ENCODE peak calls at places on chromosomes 1 and 21, in six cellular contexts. Z is H9, F is left lung, J is ovary, T is neural progenitor cell, H is upper lobe of left lung. P is an unnamed sample.
A peak's percentile ranks its signal among the peaks of the same experiment; 100 is the strongest.

GRCh38 chr1:15757016-15757543 is 1.5 kb upstream of the FBLIM1 start:
- DNase-seq in J (no peak), H (no peak), T (no peak), Z (no peak), F (no peak), P (no peak)

GRCh38 chr1:228804640-228805413 is 69.5 kb downstream of the RHOU start:
- DNase-seq in Z (peak; percentile 44), F (no peak), J (no peak), T (no peak), H (no peak), P (no peak)

GRCh38 chr1:15353839-15354579 is 55.7 kb upstream of the EFHD2 start:
- DNase-seq in Z (no peak), J (no peak), T (no peak), H (no peak), F (no peak), P (no peak)

GRCh38 chr1:184878602-184879001 is 95.7 kb downstream of the NIBAN1 start:
- DNase-seq in H (no peak), Z (no peak), J (no peak), T (no peak), F (no peak), P (no peak)

GRCh38 chr21:44304846-44305245 is 5.0 kb downstream of the PFKL start:
- DNase-seq in Z (peak; percentile 59), F (no peak), T (peak; percentile 65), H (peak; percentile 26), J (no peak), P (no peak)

GRCh38 chr1:109197163-109198042 is 16.3 kb upstream of the SARS1 start:
- DNase-seq in T (no peak), F (no peak), J (no peak), Z (peak; percentile 50), H (no peak), P (peak; percentile 100)

GRCh38 chr1:31765041-31765467 is 914 bp upstream of the ADGRB2 start:
- DNase-seq in T (peak; percentile 68), J (no peak), F (peak; percentile 34), H (no peak), Z (no peak), P (no peak)

GRCh38 chr1:7117599-7118281 is 332.5 kb downstream of the CAMTA1 start:
- DNase-seq in Z (peak; percentile 84), T (peak; percentile 64), H (no peak), F (no peak), J (no peak), P (peak; percentile 99)

GRCh38 chr1:151716405-151716762 is 219 bp downstream of the CELF3 start:
- DNase-seq in T (no peak), F (no peak), J (no peak), Z (no peak), H (no peak), P (no peak)

GRCh38 chr1:91731815-91732214 is 154.1 kb downstream of the TGFBR3 start:
- DNase-seq in F (no peak), Z (no peak), T (no peak), H (no peak), J (no peak), P (no peak)

GRCh38 chr1:91730781-91731732 is 154.9 kb downstream of the TGFBR3 start:
- DNase-seq in F (no peak), H (no peak), J (no peak), Z (no peak), T (peak; percentile 24), P (peak; percentile 40)

GRCh38 chr1:91729621-91730348 is 156.2 kb downstream of the TGFBR3 start:
- DNase-seq in J (no peak), Z (no peak), H (no peak), T (no peak), F (no peak), P (no peak)

GRCh38 chr1:91732991-91733390 is 153.0 kb downstream of the TGFBR3 start:
- DNase-seq in J (no peak), H (no peak), Z (no peak), T (no peak), F (no peak), P (no peak)

GRCh38 chr1:91732291-91732953 is 153.5 kb downstream of the TGFBR3 start:
- DNase-seq in T (no peak), F (no peak), H (no peak), Z (no peak), J (no peak), P (peak; percentile 49)
- H3K27ac ChIP-seq in T (no peak overlapping the region), F (no peak overlapping the region), H (peak overlapping the region; percentile 28), Z (no peak overlapping the region), J (peak overlapping the region; percentile 47), P (peak overlapping the region; percentile 37)

DNA sequence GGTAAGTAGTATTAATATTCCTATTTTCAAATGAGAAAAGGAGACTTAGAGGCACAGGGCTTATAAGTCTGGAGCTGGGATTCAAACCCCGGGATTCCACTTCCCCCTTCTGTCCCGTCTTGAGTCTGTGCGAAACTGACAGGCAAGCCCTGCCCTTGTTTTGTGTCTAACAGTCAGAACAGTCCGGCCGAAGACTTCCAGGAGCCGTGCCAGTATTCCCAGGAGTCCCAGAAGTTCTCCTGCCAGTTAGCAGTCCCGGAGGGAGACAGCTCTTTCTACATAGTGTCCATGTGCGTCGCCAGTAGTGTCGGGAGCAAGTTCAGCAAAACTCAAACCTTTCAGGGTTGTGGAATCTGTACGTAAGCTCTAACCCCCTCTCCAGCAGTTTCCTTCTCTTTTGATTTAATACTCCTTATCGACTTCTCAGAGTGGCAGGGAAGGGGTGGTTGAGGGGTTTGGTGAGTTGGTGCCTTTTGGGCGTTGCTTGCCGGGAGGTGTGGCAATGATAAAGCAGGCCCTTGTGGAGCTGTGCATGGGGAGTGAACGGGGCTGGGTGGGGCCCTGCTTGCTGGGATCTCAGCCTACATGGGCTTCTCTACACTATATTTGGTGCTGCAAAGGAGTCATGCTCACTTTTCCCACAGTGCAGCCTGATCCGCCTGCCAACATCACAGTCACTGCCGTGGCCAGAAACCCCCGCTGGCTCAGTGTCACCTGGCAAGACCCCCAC is 29.4 kb downstream of the IL6R start:
- DNase-seq in H (no peak), T (no peak), Z (no peak), J (peak; percentile 64), F (peak; percentile 76), P (no peak)
- H3K27ac ChIP-seq in H (peak overlapping the region; percentile 67), T (no peak overlapping the region), Z (no peak overlapping the region), J (no peak overlapping the region), F (peak overlapping the region; percentile 73), P (peak overlapping the region; percentile 97)

DNA sequence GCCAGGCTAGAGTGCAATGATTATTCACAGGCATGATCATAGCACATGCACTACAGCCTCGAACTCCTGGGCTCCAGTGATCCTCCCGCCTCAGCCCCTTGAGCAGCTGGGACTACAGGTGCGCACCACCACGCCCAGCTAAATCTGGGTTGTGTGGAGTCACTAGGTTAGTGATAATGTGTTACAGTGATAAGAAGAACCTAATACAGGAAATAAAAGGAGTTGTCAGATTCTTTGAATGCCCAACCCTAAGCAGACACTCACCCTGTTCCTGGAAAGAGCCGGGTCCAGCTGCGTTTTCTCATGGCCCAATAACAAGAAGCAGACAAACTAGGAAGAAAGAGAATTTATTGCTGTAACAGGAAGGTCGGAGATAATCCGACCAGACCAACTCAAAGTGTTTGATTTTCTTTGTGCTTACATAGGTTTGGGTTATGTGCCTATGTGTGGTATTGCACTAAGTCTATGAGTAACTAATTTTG is 8.8 kb downstream of the IFNGR2 start:
- DNase-seq in Z (no peak), J (no peak), H (no peak), T (no peak), F (no peak), P (no peak)
- H3K27ac ChIP-seq in Z (no peak overlapping the region), J (no peak overlapping the region), H (no peak overlapping the region), T (no peak overlapping the region), F (no peak overlapping the region), P (peak overlapping the region; percentile 93)

GRCh38 chr21:38474796-38475195 is 23.5 kb downstream of the ERG start:
- DNase-seq in F (no peak), Z (no peak), H (no peak), J (no peak), T (no peak), P (no peak)

GRCh38 chr21:38475519-38475918 is 22.8 kb downstream of the ERG start:
- DNase-seq in H (no peak), F (no peak), T (no peak), Z (peak; percentile 56), J (no peak), P (peak; percentile 32)

GRCh38 chr21:38476385-38476784 is 21.9 kb downstream of the ERG start:
- DNase-seq in J (no peak), H (no peak), F (no peak), Z (no peak), T (no peak), P (no peak)

GRCh38 chr21:38472709-38473108 is 25.6 kb downstream of the ERG start:
- DNase-seq in Z (peak; percentile 49), F (peak; percentile 86), T (no peak), H (peak; percentile 41), J (no peak), P (no peak)

GRCh38 chr21:38474124-38474523 is 24.2 kb downstream of the ERG start:
- DNase-seq in J (no peak), H (no peak), T (no peak), F (no peak), Z (no peak), P (no peak)
- H3K27ac ChIP-seq in J (no peak overlapping the region), H (peak overlapping the region; percentile 53), T (no peak overlapping the region), F (peak overlapping the region; percentile 40), Z (no peak overlapping the region), P (no peak overlapping the region)

GRCh38 chr21:34836933-34837505 is 168.2 kb downstream of the CLIC6 start:
- DNase-seq in H (no peak), Z (no peak), T (no peak), J (no peak), F (no peak), P (no peak)
- H3K27ac ChIP-seq in H (peak overlapping the region; percentile 83), Z (no peak overlapping the region), T (no peak overlapping the region), J (no peak overlapping the region), F (peak overlapping the region; percentile 85), P (no peak overlapping the region)

DNA sequence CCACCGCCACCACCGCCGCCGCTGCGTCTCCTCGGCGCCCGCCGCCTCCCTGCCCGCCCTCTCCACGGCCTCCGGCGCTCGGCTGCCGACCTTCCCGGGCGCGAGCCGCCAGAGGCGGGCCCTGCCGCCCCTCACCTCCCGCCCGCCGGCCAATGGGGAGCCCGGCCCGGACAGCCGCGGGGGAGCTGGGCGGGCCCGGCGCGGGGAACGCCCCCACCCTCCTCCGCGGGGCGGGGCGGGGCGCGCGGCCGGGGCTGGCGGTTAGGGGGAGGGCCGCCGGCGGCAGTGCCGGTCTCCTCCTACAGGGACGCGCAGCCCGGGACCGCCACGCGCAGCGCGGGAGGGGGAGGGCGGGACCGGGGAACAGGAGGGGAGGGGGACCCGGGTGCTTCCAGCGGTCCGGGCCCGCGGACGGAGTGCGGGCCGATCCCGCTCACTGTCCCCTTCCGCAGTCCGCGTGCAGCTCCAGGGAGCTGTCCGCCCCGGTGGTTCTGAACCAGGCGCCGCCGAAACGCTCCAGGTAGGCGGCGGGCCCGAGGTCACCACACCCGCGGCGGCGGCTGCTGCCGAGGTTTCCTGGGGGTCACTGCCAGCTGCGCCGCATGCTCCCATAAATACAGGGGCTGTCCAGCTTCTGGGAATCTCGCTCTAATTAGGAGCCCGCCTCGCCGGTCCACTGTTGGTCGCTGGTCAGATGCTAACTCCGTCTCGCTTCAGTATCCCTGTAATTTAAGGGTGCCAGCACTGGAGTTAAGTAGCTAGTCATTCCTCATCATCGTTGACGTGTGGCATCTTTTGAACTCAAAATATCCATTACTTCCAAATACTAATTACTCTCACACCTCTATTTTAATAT is at the start of gene PGBD5:
- DNase-seq in F (peak; percentile 88), J (peak; percentile 78), T (peak; percentile 95), H (peak; percentile 95), Z (peak; percentile 88), P (no peak)
- H3K27ac ChIP-seq in F (no peak within 1 kb of the TSS), J (no peak within 1 kb of the TSS), T (no peak within 1 kb of the TSS), H (no peak within 1 kb of the TSS), Z (peak within 1 kb of the TSS; percentile 79), P (no peak within 1 kb of the TSS)

DNA sequence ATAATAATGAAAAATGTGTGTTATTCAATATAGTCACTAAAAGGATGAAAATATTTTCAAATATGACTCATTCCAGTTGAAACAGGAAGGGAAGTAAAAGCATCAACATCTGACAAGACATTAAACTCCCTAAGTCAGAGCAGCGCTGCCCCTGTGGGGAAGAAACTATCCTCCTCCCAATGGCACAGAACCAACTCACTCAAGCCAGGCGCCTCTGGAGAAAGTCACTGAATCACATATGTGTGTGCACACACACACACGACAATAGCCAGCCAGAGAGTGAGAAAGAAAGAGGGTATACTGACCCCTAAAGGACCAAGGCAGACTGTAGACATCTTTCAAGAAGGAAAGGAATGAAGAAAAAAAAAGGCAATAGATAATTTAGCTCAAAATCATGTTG is 126.9 kb downstream of the SETD4 start:
- DNase-seq in Z (no peak), H (no peak), J (peak; percentile 51), T (peak; percentile 17), F (no peak), P (peak; percentile 42)
- H3K27ac ChIP-seq in Z (no peak overlapping the region), H (peak overlapping the region; percentile 57), J (no peak overlapping the region), T (no peak overlapping the region), F (peak overlapping the region; percentile 65), P (no peak overlapping the region)